ENCODE peak calls at places on chromosomes 11 and 22, in eight cellular contexts. Y is lung, A is HFF-Myc, O is astrocyte, N is AG10803, M is cardiac muscle cell, F is adrenal gland, W is CD14-positive monocyte. U is an unnamed sample.

GRCh38 chr11:117583063-117583801 is 213.8 kb downstream of the DSCAML1 start:
- DNase-seq in Y (no peak), A (no peak), O (peak; percentile 3), N (no peak), M (peak; percentile 41), F (no peak), W (no peak), U (no peak)

GRCh38 chr11:134098566-134099184 is 29.8 kb downstream of the JAM3 start:
- DNase-seq in Y (no peak), A (no peak), O (no peak), N (no peak), M (no peak), F (no peak), W (no peak), U (peak; percentile 7)

GRCh38 chr22:24429411-24430365 is 2.3 kb downstream of the ADORA2A start:
- DNase-seq in Y (no peak), A (no peak), O (peak; percentile 27), N (no peak), M (no peak), F (peak; percentile 47), W (peak; percentile 84), U (peak; percentile 60)

GRCh38 chr11:3049430-3050243 is 7.6 kb downstream of the CARS1 start:
- DNase-seq in Y (peak; percentile 59), A (peak; percentile 87), O (peak; percentile 94), N (peak; percentile 96), M (peak; percentile 97), F (peak; percentile 97), W (peak; percentile 69), U (peak; percentile 59)

GRCh38 chr11:73201249-73201648 is 16.8 kb upstream of the P2RY2 start:
- DNase-seq in Y (peak; percentile 73), A (no peak), O (no peak), N (peak; percentile 23), M (peak; percentile 70), F (no peak), W (peak; percentile 40), U (no peak)

GRCh38 chr11:44833869-44834452 is 107.2 kb downstream of the TSPAN18 start:
- DNase-seq in Y (no peak), A (no peak), O (no peak), N (no peak), M (no peak), F (no peak), W (no peak), U (no peak)

GRCh38 chr11:64607381-64608259 is 16.6 kb downstream of the SLC22A12 start:
- DNase-seq in Y (no peak), A (no peak), O (peak; percentile 4), N (peak; percentile 28), M (peak; percentile 59), F (no peak), W (no peak), U (no peak)

GRCh38 chr11:36264011-36264410 is 25.2 kb downstream of the COMMD9 start:
- DNase-seq in Y (no peak), A (no peak), O (no peak), N (no peak), M (no peak), F (no peak), W (no peak), U (no peak)

GRCh38 chr11:34588023-34588422 is 32.9 kb upstream of the EHF start:
- DNase-seq in Y (no peak), A (no peak), O (no peak), N (no peak), M (no peak), F (no peak), W (no peak), U (no peak)

GRCh38 chr11:64877390-64878222 is 815 bp downstream of the EHD1 start:
- DNase-seq in Y (peak; percentile 51), A (no peak), O (no peak), N (no peak), M (no peak), F (no peak), W (no peak), U (no peak)

GRCh38 chr22:43666511-43666910 is 145.6 kb downstream of the EFCAB6 start:
- DNase-seq in Y (no peak), A (no peak), O (no peak), N (no peak), M (peak; percentile 12), F (no peak), W (no peak), U (no peak)

DNA sequence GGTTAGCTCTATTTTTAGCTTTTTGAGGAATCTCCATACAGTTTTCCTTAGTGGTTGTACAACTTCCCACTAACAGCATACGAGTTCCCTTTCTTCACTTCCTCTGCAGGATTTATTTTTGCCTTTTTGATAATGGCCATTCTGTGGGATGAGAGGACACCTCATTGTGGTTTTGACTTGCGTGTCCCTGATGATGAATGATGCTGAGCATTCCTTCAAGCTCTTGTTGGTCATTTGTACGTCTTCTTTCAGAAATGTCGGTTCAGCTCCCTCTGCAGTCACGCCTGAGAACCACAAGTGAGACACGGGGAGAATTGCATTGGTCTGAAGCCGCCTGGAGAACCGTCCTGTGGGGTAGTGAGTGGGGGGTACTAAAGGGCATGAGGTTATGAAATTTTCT is 2.0 kb upstream of the KRTAP5-10 start:
- DNase-seq in Y (no peak), A (no peak), O (peak; percentile 39), N (peak; percentile 50), M (peak; percentile 63), F (no peak), W (no peak), U (peak; percentile 35)
- TF ChIP-seq CTCF in Y (peak; percentile 32), A (peak; percentile 38), O (peak; percentile 4), N (peak; percentile 46), M (peak; percentile 57), F (peak; percentile 26), W (peak; percentile 44), U (peak; percentile 31)

DNA sequence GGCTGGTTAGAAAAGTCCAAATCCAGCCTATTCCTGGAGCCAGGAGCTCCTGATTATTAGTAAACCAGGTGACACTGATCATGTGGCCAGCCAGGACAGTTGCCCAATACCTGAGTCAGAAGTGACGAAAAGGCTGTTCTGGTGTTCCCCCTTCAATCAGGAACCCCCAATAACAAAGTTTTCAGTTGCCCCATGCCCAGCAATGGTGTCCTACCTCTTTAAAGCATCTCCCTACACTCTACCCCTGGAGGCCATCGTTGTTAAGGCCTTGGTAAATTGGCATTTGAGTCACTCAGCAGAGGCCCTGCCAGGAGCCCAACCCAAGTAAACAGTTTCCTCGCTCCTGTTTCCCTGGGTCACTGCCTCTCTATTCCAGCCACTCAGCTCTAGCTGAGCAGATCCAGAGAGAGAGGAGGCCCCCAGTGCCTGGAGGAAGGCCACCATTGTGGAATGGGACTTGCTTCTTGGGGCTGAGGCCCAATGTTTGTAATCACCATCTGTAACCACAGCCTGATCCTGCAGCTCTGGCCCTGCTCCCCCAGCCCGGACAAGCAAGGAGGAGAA is 25.0 kb downstream of the ARHGAP1 start:
- DNase-seq in Y (peak; percentile 50), A (no peak), O (peak; percentile 63), N (peak; percentile 82), M (peak; percentile 62), F (peak; percentile 84), W (peak; percentile 66), U (peak; percentile 70)
- TF ChIP-seq CTCF in Y (no peak), A (no peak), O (no peak), N (peak; percentile 32), M (no peak), F (peak; percentile 29), W (no peak), U (peak; percentile 44)

GRCh38 chr11:8058216-8058615 is 22.8 kb upstream of the TUB start:
- DNase-seq in Y (no peak), A (no peak), O (no peak), N (no peak), M (no peak), F (no peak), W (no peak), U (no peak)

GRCh38 chr11:8056810-8057463 is 24.1 kb upstream of the TUB start:
- DNase-seq in Y (no peak), A (no peak), O (peak; percentile 25), N (peak; percentile 86), M (peak; percentile 93), F (peak; percentile 65), W (no peak), U (peak; percentile 39)

GRCh38 chr11:8055836-8056526 is 25.0 kb upstream of the TUB start:
- DNase-seq in Y (no peak), A (no peak), O (no peak), N (no peak), M (no peak), F (no peak), W (no peak), U (no peak)

GRCh38 chr11:8059030-8059429 is 22.0 kb upstream of the TUB start:
- DNase-seq in Y (no peak), A (no peak), O (no peak), N (no peak), M (no peak), F (no peak), W (no peak), U (no peak)

GRCh38 chr11:8055111-8055835 is 25.7 kb upstream of the TUB start:
- DNase-seq in Y (no peak), A (no peak), O (no peak), N (no peak), M (no peak), F (no peak), W (no peak), U (no peak)
- TF ChIP-seq CTCF in Y (no peak), A (peak; percentile 28), O (peak; percentile 7), N (no peak), M (peak; percentile 31), F (no peak), W (no peak), U (no peak)

GRCh38 chr22:37690901-37691504 is 4.9 kb downstream of the NOL12 start:
- DNase-seq in Y (no peak), A (no peak), O (no peak), N (no peak), M (no peak), F (peak; percentile 89), W (no peak), U (no peak)

GRCh38 chr22:37701121-37701786 is 4.4 kb downstream of the TRIOBP start:
- DNase-seq in Y (no peak), A (no peak), O (no peak), N (no peak), M (peak; percentile 71), F (no peak), W (no peak), U (no peak)

GRCh38 chr22:37697540-37697835 is 640 bp downstream of the TRIOBP start:
- DNase-seq in Y (no peak), A (no peak), O (no peak), N (no peak), M (no peak), F (no peak), W (no peak), U (no peak)

GRCh38 chr22:37692627-37693285 is 4.1 kb upstream of the TRIOBP start:
- DNase-seq in Y (no peak), A (no peak), O (no peak), N (no peak), M (no peak), F (no peak), W (no peak), U (no peak)

DNA sequence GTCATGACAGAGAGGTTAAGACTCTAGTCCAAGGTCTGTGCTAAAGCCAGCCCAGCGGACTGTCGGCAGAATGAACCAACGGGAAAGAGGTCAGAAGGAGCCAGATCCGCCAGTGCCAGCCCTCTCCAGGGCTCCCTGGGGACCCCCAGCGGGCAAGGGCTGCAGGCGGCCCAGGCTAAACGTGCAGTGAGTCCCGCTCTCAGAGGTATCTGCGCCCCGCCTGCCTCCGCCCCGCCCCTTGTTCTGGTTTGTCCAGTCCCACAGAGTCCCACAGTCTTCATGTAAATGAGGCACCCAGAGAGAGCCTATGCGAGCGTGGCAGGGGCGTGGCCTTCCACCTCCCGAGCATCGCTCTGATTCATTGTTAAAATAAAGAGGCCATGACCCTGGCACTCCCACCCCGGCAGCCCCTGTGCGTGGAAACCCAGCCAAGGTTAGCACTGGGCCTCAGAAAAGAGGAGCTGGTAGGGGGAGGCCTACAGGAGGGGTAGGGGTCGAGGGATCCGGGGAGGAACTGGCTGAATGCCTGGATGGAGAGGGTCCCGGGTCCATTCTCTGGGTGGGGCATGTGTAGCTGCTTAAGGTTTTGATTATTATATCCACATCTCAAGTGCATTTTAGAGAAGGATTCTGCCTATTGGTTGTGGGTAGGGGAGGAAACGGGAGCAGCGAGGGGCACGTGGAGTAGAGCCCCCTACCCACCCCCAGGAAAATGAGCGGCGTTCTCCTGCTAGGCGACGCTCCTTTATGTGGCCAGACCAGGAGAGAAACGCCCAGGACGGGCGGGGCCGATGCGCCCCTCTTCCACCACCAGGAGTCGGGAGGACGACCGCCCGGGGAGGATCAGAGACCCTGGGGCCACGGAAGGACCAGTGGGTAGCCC is at the start of gene TRIOBP:
- DNase-seq in Y (peak; percentile 96), A (peak; percentile 89), O (peak; percentile 88), N (peak; percentile 93), M (peak; percentile 97), F (peak; percentile 99), W (peak; percentile 96), U (peak; percentile 98)
- TF ChIP-seq CTCF in Y (peak; percentile 47), A (peak; percentile 69), O (peak; percentile 33), N (peak; percentile 47), M (peak; percentile 48), F (peak; percentile 50), W (peak; percentile 43), U (peak; percentile 54)

U was measured in body of pancreas.